ENCODE peak calls at places on chromosome 3, in four cellular contexts. One of them, this sample, is unnamed.

GRCh38 chr3:46209751-46210470 is 1.8 kb upstream of the CCR1 start:
- DNase-seq in natural killer cell: no peak
- DNase-seq in dorsolateral prefrontal cortex: no peak
- DNase-seq in stomach: no peak
- DNase-seq in this sample: no peak

GRCh38 chr3:144470646-144471045 is 499.0 kb downstream of the DIPK2A start:
- DNase-seq in natural killer cell: no peak
- DNase-seq in dorsolateral prefrontal cortex: peak
- DNase-seq in stomach: no peak
- DNase-seq in this sample: no peak

GRCh38 chr3:126130981-126131750 is 47.2 kb upstream of the SLC41A3 start:
- DNase-seq in dorsolateral prefrontal cortex: no peak
- DNase-seq in stomach: peak
- DNase-seq in natural killer cell: peak
- DNase-seq in this sample: no peak

GRCh38 chr3:122488262-122488973 is 26.3 kb downstream of the KPNA1 start:
- DNase-seq in dorsolateral prefrontal cortex: no peak
- DNase-seq in natural killer cell: no peak
- DNase-seq in stomach: no peak
- DNase-seq in this sample: no peak

GRCh38 chr3:69740103-69741021 is 1.1 kb downstream of the MITF start:
- DNase-seq in natural killer cell: no peak
- DNase-seq in dorsolateral prefrontal cortex: no peak
- DNase-seq in stomach: peak
- DNase-seq in this sample: peak

GRCh38 chr3:48561045-48561736 is 2.4 kb downstream of the UCN2 start:
- DNase-seq in natural killer cell: no peak
- DNase-seq in dorsolateral prefrontal cortex: peak
- DNase-seq in stomach: peak
- DNase-seq in this sample: peak

GRCh38 chr3:125324341-125324740 is 50.8 kb downstream of the ZNF148 start:
- DNase-seq in dorsolateral prefrontal cortex: no peak
- DNase-seq in stomach: no peak
- DNase-seq in natural killer cell: no peak
- DNase-seq in this sample: no peak

GRCh38 chr3:81442758-81443456 is 318.5 kb downstream of the GBE1 start:
- DNase-seq in stomach: no peak
- DNase-seq in dorsolateral prefrontal cortex: peak
- DNase-seq in natural killer cell: no peak
- DNase-seq in this sample: no peak

GRCh38 chr3:125119752-125120369 is 64.1 kb upstream of the HEG1 start:
- DNase-seq in stomach: no peak
- DNase-seq in dorsolateral prefrontal cortex: no peak
- DNase-seq in natural killer cell: peak
- DNase-seq in this sample: peak

GRCh38 chr3:82194870-82195269 is 433.4 kb upstream of the GBE1 start:
- DNase-seq in dorsolateral prefrontal cortex: no peak
- DNase-seq in natural killer cell: no peak
- DNase-seq in stomach: no peak
- DNase-seq in this sample: no peak

GRCh38 chr3:17032407-17033034 is 147.8 kb downstream of the PLCL2 start:
- DNase-seq in stomach: no peak
- DNase-seq in dorsolateral prefrontal cortex: peak
- DNase-seq in natural killer cell: no peak
- DNase-seq in this sample: no peak

DNA sequence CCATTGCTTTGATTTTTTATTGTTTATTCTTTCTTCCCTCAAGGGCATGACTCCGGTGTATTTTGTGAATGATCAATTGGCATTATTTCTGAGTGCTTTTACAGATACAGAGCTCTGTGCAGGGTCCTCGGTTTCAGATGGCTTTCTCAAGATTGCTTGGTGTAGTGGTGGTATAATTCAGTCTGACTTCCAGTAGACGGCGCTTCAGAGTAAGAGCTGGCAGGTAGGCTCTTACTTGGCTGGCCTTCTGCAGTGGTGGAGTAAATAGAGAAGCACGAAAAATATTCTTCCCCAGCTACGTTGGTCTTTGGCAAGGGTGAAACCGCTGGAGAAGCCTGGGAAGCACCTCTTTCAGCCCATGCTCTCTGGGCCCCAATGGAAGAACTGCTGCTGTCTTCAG is 723.0 kb upstream of the BCHE start:
- DNase-seq in natural killer cell: no peak
- DNase-seq in stomach: no peak
- DNase-seq in dorsolateral prefrontal cortex: no peak
- DNase-seq in this sample: no peak
- TF ChIP-seq CTCF in natural killer cell: no peak
- TF ChIP-seq CTCF in stomach: no peak
- TF ChIP-seq CTCF in dorsolateral prefrontal cortex: no peak
- TF ChIP-seq CTCF in this sample: no peak

DNA sequence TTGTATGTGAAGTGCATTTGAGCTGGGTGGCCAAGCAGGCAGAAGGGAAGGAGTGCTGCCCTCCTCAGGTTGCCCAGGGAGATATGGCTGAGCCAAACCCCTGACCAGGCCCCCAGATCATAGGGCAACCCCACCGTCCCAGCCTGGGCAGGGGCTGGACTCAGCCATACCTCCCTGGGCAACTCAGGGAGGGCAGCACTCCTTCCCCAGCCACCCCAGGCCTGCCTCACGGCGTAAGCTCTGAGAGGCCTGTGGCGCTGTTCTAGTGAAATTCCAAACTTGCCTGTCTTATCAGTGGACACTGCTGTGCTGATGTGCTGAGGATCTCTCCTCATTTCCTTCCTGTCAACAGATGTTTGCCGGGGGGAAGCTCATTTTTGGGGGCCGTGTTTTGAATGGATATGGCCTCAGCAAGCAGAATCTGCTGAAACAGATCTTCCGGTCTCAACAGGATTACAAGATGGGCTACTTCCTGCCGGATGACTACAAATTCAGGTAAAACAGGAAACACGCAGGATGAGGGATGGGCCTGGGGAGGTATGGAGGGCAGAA is 57.6 kb upstream of the FGD5 start:
- DNase-seq in natural killer cell: no peak
- DNase-seq in stomach: no peak
- DNase-seq in dorsolateral prefrontal cortex: no peak
- DNase-seq in this sample: peak
- TF ChIP-seq CTCF in natural killer cell: no peak
- TF ChIP-seq CTCF in stomach: no peak
- TF ChIP-seq CTCF in dorsolateral prefrontal cortex: no peak
- TF ChIP-seq CTCF in this sample: no peak

DNA sequence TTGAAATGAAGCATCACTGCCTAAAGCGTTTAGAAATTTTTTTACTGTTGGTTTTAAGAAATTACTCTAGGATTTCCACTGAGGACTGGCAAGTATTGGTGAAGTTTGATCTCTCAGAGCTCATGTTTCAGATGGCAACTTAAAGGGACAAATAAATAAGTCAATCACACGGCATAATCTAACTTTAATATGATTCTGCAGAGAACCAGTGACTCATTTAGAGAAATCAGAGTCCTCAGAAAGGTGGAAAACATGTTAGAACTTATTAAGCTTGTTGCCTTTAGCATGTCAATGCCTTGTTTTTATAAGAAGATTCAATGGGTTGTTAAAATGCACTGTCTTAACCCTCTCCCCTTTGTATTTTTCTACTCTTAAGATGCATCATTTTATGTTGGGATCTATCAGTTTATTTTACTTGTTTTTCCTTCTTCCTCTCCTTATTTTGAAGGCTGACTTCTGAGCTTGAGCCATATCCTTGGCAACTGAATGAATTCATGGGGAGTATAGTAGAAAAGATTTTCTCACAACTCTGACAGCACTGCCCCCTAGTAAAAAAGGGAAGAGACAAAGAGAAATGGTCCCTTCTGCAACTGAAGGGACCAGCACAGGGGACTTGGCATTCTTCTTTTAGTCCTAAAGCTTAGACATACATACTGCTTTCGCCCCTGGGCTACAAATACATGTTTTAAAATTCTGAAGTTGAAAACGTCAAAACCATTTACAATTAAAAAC is 431.2 kb downstream of the LPP start:
- DNase-seq in stomach: no peak
- DNase-seq in natural killer cell: no peak
- DNase-seq in dorsolateral prefrontal cortex: no peak
- DNase-seq in this sample: no peak
- TF ChIP-seq CTCF in stomach: no peak
- TF ChIP-seq CTCF in natural killer cell: peak
- TF ChIP-seq CTCF in dorsolateral prefrontal cortex: peak
- TF ChIP-seq CTCF in this sample: no peak

GRCh38 chr3:102123590-102124190 is 274.4 kb downstream of the NFKBIZ start:
- DNase-seq in stomach: no peak
- DNase-seq in dorsolateral prefrontal cortex: no peak
- DNase-seq in natural killer cell: no peak
- DNase-seq in this sample: no peak
- TF ChIP-seq CTCF in stomach: no peak
- TF ChIP-seq CTCF in dorsolateral prefrontal cortex: no peak
- TF ChIP-seq CTCF in natural killer cell: no peak
- TF ChIP-seq CTCF in this sample: no peak

GRCh38 chr3:148880681-148881080 is 15.6 kb downstream of the CPA3 start:
- DNase-seq in dorsolateral prefrontal cortex: no peak
- DNase-seq in stomach: no peak
- DNase-seq in natural killer cell: no peak
- DNase-seq in this sample: no peak
- TF ChIP-seq CTCF in dorsolateral prefrontal cortex: peak
- TF ChIP-seq CTCF in stomach: no peak
- TF ChIP-seq CTCF in natural killer cell: no peak
- TF ChIP-seq CTCF in this sample: no peak

This sample was measured in GM10248.